ENCODE peak calls at places on chromosomes 12 and 14, in four cellular contexts. X is IMR-90, O is psoas muscle, Y is brain microvascular endothelial cell. P is an unnamed sample.

GRCh38 chr12:53939141-53940108 is 794 bp downstream of the HOXC13 start:
- DNase-seq in X (no peak), O (peak; percentile 58), Y (no peak), P (peak; percentile 54)

GRCh38 chr12:132754555-132754954 is 7.1 kb downstream of the ANKLE2 start:
- DNase-seq in X (no peak), O (no peak), Y (no peak), P (no peak)

GRCh38 chr12:121465921-121466799 is 66.2 kb downstream of the RNF34 start:
- DNase-seq in X (no peak), O (peak; percentile 55), Y (no peak), P (no peak)

GRCh38 chr14:36553650-36554260 is 28.7 kb downstream of the NKX2-8 start:
- DNase-seq in X (peak; percentile 51), O (no peak), Y (peak; percentile 25), P (no peak)

GRCh38 chr12:6647083-6647604 is at the start of gene ACRBP:
- DNase-seq in X (peak; percentile 14), O (peak; percentile 90), Y (no peak), P (no peak)

GRCh38 chr12:54977155-54977554 is 7.4 kb downstream of the TESPA1 start:
- DNase-seq in X (peak; percentile 56), O (no peak), Y (peak; percentile 76), P (peak; percentile 87)

GRCh38 chr12:116420476-116420875 is 138.7 kb upstream of the MAP1LC3B2 start:
- DNase-seq in X (no peak), O (no peak), Y (no peak), P (no peak)

GRCh38 chr12:89959188-89959587 is 250.6 kb upstream of the ATP2B1 start:
- DNase-seq in X (no peak), O (no peak), Y (no peak), P (no peak)

GRCh38 chr12:74847169-74847568 is 309.5 kb downstream of the ATXN7L3B start:
- DNase-seq in X (no peak), O (no peak), Y (no peak), P (no peak)

GRCh38 chr12:123390415-123391093 is 6.6 kb downstream of the KMT5A start:
- DNase-seq in X (no peak), O (no peak), Y (no peak), P (no peak)

GRCh38 chr12:7129647-7130536 is at the start of gene CLSTN3:
- DNase-seq in X (peak; percentile 68), O (peak; percentile 81), Y (peak; percentile 54), P (peak; percentile 55)

GRCh38 chr12:33514893-33515292 is 75.3 kb upstream of the SYT10 start:
- DNase-seq in X (no peak), O (no peak), Y (no peak), P (no peak)

GRCh38 chr14:52015411-52016030 is 26.2 kb downstream of the RTRAF start:
- DNase-seq in X (peak; percentile 17), O (no peak), Y (peak; percentile 41), P (no peak)

GRCh38 chr14:92794547-92794941 is 439 bp downstream of the GOLGA5 start:
- DNase-seq in X (peak; percentile 18), O (peak; percentile 60), Y (no peak), P (no peak)

GRCh38 chr14:37546621-37547447 is 48.2 kb downstream of the FOXA1 start:
- DNase-seq in X (peak; percentile 30), O (no peak), Y (peak; percentile 11), P (no peak)

GRCh38 chr14:32657081-32657480 is 281.6 kb upstream of the NPAS3 start:
- DNase-seq in X (peak; percentile 61), O (no peak), Y (peak; percentile 81), P (peak; percentile 9)

GRCh38 chr14:31950760-31951637 is 126.1 kb upstream of the ARHGAP5 start:
- DNase-seq in X (peak; percentile 48), O (peak; percentile 65), Y (no peak), P (no peak)

GRCh38 chr12:4119157-4119761 is 154.3 kb upstream of the CCND2 start:
- DNase-seq in X (no peak), O (no peak), Y (no peak), P (no peak)

GRCh38 chr12:53053223-53054111 is 3.6 kb downstream of the TNS2 start:
- DNase-seq in X (no peak), O (peak; percentile 77), Y (no peak), P (peak; percentile 53)

DNA sequence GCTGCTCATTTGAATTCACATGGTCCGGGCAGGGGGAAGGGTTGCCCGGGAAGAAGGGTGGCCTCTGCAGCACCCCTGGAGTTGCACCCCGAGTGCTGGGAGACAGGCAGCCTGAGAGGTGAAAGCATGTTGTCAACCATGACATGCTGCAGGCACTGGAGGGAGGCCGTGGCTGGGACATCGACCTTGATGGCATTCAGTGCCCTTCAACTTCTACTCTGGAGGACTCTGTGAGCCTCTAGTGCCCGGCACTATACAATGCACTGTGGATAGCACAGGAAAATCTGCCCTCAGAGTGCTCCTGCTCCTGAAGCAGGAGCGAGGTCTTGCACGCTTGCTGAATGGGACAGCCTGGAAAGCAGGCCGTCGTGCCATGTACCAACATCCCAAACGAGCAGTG is 359.3 kb upstream of the FKBP4 start:
- DNase-seq in X (no peak), O (no peak), Y (no peak), P (no peak)
- H3K27ac ChIP-seq in X (no peak overlapping the region), O (no peak overlapping the region), Y (no peak overlapping the region), P (no peak overlapping the region)

DNA sequence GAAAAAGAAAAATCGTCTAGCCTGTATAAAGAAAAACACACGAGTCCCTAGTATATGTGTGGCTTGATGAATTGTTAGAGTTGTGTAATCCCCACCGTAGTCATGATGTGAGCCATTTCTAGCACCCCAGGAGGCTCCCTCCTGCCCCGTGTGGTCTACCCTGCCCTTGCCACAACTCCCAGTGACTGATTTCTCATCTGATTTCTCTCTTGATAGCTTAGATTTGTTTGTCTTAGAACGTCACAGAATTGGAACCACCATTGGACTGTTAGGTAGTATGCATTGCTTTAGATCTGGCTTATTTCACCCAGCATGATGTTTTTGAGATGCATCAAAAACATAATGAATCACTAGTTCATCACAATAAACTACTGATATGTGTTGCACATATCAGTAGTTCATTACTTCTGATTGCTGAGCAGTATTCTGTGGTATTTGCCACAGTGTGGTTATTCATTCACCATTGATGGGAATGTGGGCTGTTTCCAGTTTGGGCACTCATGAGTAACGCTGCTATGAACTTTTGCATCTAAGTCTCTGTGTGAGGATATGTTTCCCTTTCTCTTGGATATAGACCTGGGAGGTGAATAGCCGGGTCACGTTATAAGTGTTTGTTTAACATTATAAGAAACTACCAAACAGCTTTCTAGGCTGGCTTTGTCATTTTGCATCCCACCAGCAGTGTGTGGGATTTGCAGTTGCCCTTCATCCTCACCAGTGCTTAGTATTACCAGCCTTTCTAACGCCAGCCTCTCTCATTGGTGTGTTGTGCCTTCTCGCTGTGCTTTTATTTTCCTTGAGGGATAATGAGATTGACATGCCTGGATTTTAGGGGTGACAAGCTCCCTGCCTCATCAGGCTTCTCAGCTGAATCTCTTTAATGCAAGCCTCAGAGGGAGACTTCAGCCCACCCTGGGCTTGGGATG is 31.9 kb upstream of the NCOR2 start:
- DNase-seq in X (peak; percentile 45), O (no peak), Y (peak; percentile 53), P (no peak)
- TF ChIP-seq CTCF in X (no peak), O (no peak), Y (peak; percentile 63), P (peak; percentile 32)

GRCh38 chr12:125890366-125890905 is 825.2 kb downstream of the AACS start:
- DNase-seq in X (no peak), O (no peak), Y (no peak), P (no peak)
- H3K27me3 ChIP-seq in X (no peaks in the 10 kb centered on the region), O (no peaks in the 10 kb centered on the region), Y (no peaks in the 10 kb centered on the region), P (no peaks in the 10 kb centered on the region)

GRCh38 chr12:107135177-107135576 is 41.8 kb upstream of the CRY1 start:
- DNase-seq in X (no peak), O (no peak), Y (no peak), P (no peak)

GRCh38 chr12:107131832-107132616 is 38.7 kb upstream of the CRY1 start:
- DNase-seq in X (peak; percentile 68), O (no peak), Y (peak; percentile 44), P (peak; percentile 10)

GRCh38 chr12:107134558-107134957 is 41.2 kb upstream of the CRY1 start:
- DNase-seq in X (no peak), O (no peak), Y (no peak), P (no peak)

GRCh38 chr12:107130830-107131760 is 37.7 kb upstream of the CRY1 start:
- DNase-seq in X (no peak), O (no peak), Y (no peak), P (no peak)

GRCh38 chr12:107133462-107133861 is 40.1 kb upstream of the CRY1 start:
- DNase-seq in X (no peak), O (no peak), Y (no peak), P (no peak)
- H3K27ac ChIP-seq in X (no peak overlapping the region), O (no peak overlapping the region), Y (no peak overlapping the region), P (no peak overlapping the region)

DNA sequence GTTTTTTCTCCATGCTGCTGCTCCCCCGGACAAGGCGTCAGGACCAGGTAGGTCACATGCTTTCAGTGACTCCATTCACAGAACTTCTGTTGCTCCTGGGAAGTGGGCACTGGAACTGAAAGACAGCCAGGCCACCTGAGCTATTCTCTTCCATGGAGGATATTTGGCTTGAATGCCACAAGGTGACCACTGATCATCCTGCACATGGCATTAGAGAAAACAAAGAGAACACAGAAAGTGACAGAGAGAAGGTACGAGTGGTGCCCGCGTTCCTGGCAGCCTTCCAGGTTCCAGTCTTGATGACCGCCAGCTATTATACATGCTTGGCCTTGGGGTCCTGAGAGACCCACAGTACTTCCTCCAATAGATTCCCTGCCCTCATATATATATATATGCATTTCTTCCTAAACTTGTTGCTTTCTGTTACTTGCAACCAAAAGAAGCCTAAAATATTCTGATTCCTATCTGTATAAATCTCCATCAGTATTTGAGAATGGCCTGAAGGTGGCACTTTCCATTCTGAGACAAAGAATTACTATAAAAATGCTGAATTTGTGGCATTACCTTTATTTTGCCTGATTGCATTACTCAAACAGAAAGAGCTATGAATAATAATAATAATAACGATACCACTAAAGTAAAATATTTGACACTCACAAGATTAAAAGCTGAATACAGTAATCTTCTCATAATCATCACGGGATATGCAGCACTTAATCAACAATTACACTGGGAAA is 174.9 kb downstream of the FOXN3 start:
- DNase-seq in X (no peak), O (no peak), Y (no peak), P (no peak)
- TF ChIP-seq CTCF in X (no peak), O (no peak), Y (peak; percentile 1), P (peak; percentile 25)

GRCh38 chr12:114667669-114668150 is 16.3 kb downstream of the TBX3 start:
- DNase-seq in X (no peak), O (no peak), Y (no peak), P (no peak)

GRCh38 chr12:114662512-114663177 is 21.3 kb downstream of the TBX3 start:
- DNase-seq in X (peak; percentile 91), O (peak; percentile 80), Y (peak; percentile 92), P (peak; percentile 88)

GRCh38 chr12:114665411-114666181 is 18.4 kb downstream of the TBX3 start:
- DNase-seq in X (no peak), O (no peak), Y (no peak), P (no peak)

GRCh38 chr12:114666746-114667668 is 17.0 kb downstream of the TBX3 start:
- DNase-seq in X (no peak), O (no peak), Y (no peak), P (no peak)

DNA sequence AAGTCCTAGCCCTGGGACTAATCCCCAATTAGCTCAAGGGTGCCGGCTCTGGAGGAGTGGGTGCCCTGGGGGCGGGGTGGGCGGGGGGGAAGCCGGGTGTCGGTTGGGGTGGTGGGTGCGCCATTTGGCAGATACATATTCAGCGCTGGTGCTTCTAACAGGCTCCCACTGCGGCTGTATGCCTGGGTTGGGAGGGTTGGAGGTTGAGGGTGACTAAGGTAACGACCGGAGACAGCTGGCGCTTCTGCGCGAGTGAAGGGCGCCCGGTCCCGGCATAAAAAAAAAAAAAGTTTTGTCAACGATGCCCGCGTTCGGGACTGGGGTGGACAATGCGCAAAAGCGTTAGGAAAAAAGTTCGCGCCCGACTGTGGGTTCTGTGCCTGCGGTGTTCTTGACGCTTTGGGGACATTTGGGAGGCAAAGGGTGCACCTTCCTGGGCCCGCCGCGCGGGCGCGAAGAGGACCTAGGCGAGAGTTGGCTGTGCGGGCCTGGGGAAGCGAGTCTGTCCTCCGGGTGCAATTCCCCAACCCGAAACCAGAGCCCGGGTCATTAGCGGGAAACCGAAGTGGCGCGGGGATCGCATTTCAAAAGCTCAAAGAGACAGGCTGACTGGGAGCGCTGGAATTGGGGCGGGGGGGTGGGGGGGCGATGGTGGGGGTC is 19.2 kb downstream of the TBX3 start:
- DNase-seq in X (no peak), O (no peak), Y (no peak), P (no peak)
- H3K27me3 ChIP-seq in X (no peaks in the 10 kb centered on the region), O (peaks cover 9% of the 10 kb centered on the region), Y (peaks cover 26% of the 10 kb centered on the region), P (peaks cover 5% of the 10 kb centered on the region)

P was measured in foreskin keratinocyte.